ENCODE peak calls at places on chromosome 7, in six cellular contexts. One of them, this sample, is unnamed.

GRCh38 chr7:95436407-95436806 is 1.6 kb upstream of the PON2 start:
- DNase-seq in fibroblast of lung: no peak
- DNase-seq in ACHN: no peak
- DNase-seq in HT-29: no peak
- DNase-seq in activated CD8-positive, alpha-beta memory T cell treated with anti-CD3 and anti-CD28 coated beads for 48 hours: no peak
- DNase-seq in uterus: no peak
- DNase-seq in this sample: no peak

GRCh38 chr7:127391591-127392181 is 822 bp downstream of the ZNF800 start:
- DNase-seq in fibroblast of lung: peak; percentile 26
- DNase-seq in ACHN: peak; percentile 61
- DNase-seq in HT-29: no peak
- DNase-seq in activated CD8-positive, alpha-beta memory T cell treated with anti-CD3 and anti-CD28 coated beads for 48 hours: peak; percentile 31
- DNase-seq in uterus: no peak
- DNase-seq in this sample: peak; percentile 16

GRCh38 chr7:20320322-20320721 is 10.4 kb upstream of the ITGB8 start:
- DNase-seq in fibroblast of lung: no peak
- DNase-seq in ACHN: no peak
- DNase-seq in HT-29: no peak
- DNase-seq in activated CD8-positive, alpha-beta memory T cell treated with anti-CD3 and anti-CD28 coated beads for 48 hours: no peak
- DNase-seq in uterus: no peak
- DNase-seq in this sample: no peak

GRCh38 chr7:78057571-78057970 is 259.0 kb downstream of the PHTF2 start:
- DNase-seq in fibroblast of lung: no peak
- DNase-seq in ACHN: no peak
- DNase-seq in HT-29: no peak
- DNase-seq in activated CD8-positive, alpha-beta memory T cell treated with anti-CD3 and anti-CD28 coated beads for 48 hours: no peak
- DNase-seq in uterus: no peak
- DNase-seq in this sample: no peak

GRCh38 chr7:137519964-137520363 is 176.4 kb upstream of the PTN start:
- DNase-seq in fibroblast of lung: no peak
- DNase-seq in ACHN: no peak
- DNase-seq in HT-29: no peak
- DNase-seq in activated CD8-positive, alpha-beta memory T cell treated with anti-CD3 and anti-CD28 coated beads for 48 hours: no peak
- DNase-seq in uterus: no peak
- DNase-seq in this sample: no peak

GRCh38 chr7:151012031-151012692 is 12.1 kb downstream of the ATG9B start:
- DNase-seq in fibroblast of lung: peak; percentile 39
- DNase-seq in ACHN: no peak
- DNase-seq in HT-29: peak; percentile 80
- DNase-seq in activated CD8-positive, alpha-beta memory T cell treated with anti-CD3 and anti-CD28 coated beads for 48 hours: no peak
- DNase-seq in uterus: no peak
- DNase-seq in this sample: no peak

GRCh38 chr7:38673795-38674194 is 42.6 kb upstream of the AMPH start:
- DNase-seq in fibroblast of lung: peak; percentile 94
- DNase-seq in ACHN: no peak
- DNase-seq in HT-29: no peak
- DNase-seq in activated CD8-positive, alpha-beta memory T cell treated with anti-CD3 and anti-CD28 coated beads for 48 hours: no peak
- DNase-seq in uterus: no peak
- DNase-seq in this sample: peak; percentile 30

GRCh38 chr7:142566291-142566690 is 183.0 kb upstream of the PRSS1 start:
- DNase-seq in fibroblast of lung: no peak
- DNase-seq in ACHN: no peak
- DNase-seq in HT-29: no peak
- DNase-seq in activated CD8-positive, alpha-beta memory T cell treated with anti-CD3 and anti-CD28 coated beads for 48 hours: no peak
- DNase-seq in uterus: no peak
- DNase-seq in this sample: no peak

GRCh38 chr7:73827568-73828106 is 3.2 kb upstream of the CLDN4 start:
- DNase-seq in fibroblast of lung: no peak
- DNase-seq in ACHN: peak; percentile 25
- DNase-seq in HT-29: peak; percentile 99
- DNase-seq in activated CD8-positive, alpha-beta memory T cell treated with anti-CD3 and anti-CD28 coated beads for 48 hours: no peak
- DNase-seq in uterus: no peak
- DNase-seq in this sample: no peak

GRCh38 chr7:45237788-45238461 is 80.3 kb downstream of the RAMP3 start:
- DNase-seq in fibroblast of lung: no peak
- DNase-seq in ACHN: peak; percentile 14
- DNase-seq in HT-29: no peak
- DNase-seq in activated CD8-positive, alpha-beta memory T cell treated with anti-CD3 and anti-CD28 coated beads for 48 hours: no peak
- DNase-seq in uterus: no peak
- DNase-seq in this sample: no peak

GRCh38 chr7:41047789-41048191 is 655.1 kb downstream of the INHBA start:
- DNase-seq in fibroblast of lung: peak; percentile 78
- DNase-seq in ACHN: no peak
- DNase-seq in HT-29: peak; percentile 48
- DNase-seq in activated CD8-positive, alpha-beta memory T cell treated with anti-CD3 and anti-CD28 coated beads for 48 hours: no peak
- DNase-seq in uterus: no peak
- DNase-seq in this sample: no peak

This sample was measured in tibial artery.